ENCODE peak calls at places on chromosome 3, in seven cellular contexts. B is hepatocyte; U is fibroblast of pulmonary artery; Q is NCI-H1092; O is left ventricle myocardium inferior; F is AG08395; N is stimulated activated CD8-positive, alpha-beta memory T cell treated with anti-CD3 and anti-CD28 coated beads, Interleukin-15, amount 100 ng/mL, for 24 hours. L is an unnamed sample.
A peak's percentile ranks its signal among the peaks of the same experiment; 100 is the strongest.

GRCh38 chr3:12796171-12797123 is at the start of gene CAND2:
- DNase-seq in F (peak; percentile 34), O (peak; percentile 80), U (peak; percentile 35), N (no peak), Q (peak; percentile 23), B (peak; percentile 79), L (peak; percentile 43)

GRCh38 chr3:139561959-139562676 is 22.6 kb upstream of the RBP1 start:
- DNase-seq in Q (peak; percentile 39), O (no peak), N (no peak), F (peak; percentile 51), U (peak; percentile 52), B (peak; percentile 62), L (peak; percentile 37)

GRCh38 chr3:173799073-173799830 is 401.7 kb downstream of the NLGN1 start:
- DNase-seq in B (no peak), F (no peak), O (no peak), U (no peak), N (no peak), Q (no peak), L (no peak)

GRCh38 chr3:185508330-185508729 is 9.5 kb upstream of the TMEM41A start:
- DNase-seq in F (no peak), U (no peak), B (no peak), N (no peak), O (peak; percentile 16), Q (no peak), L (no peak)

GRCh38 chr3:142056656-142057330 is 92.6 kb downstream of the TFDP2 start:
- DNase-seq in F (no peak), Q (no peak), B (no peak), U (no peak), N (no peak), O (no peak), L (no peak)

GRCh38 chr3:196624907-196625306 is 14.6 kb upstream of the NRROS start:
- DNase-seq in N (no peak), U (no peak), Q (no peak), F (no peak), O (peak; percentile 56), B (no peak), L (no peak)

GRCh38 chr3:143135150-143135549 is 15.6 kb downstream of the CHST2 start:
- DNase-seq in N (no peak), F (peak; percentile 98), U (peak; percentile 96), O (no peak), Q (no peak), B (peak; percentile 26), L (no peak)

GRCh38 chr3:192727032-192727847 is at the start of gene FGF12:
- DNase-seq in N (no peak), F (no peak), Q (peak; percentile 76), B (peak; percentile 89), O (peak; percentile 88), U (peak; percentile 18), L (peak; percentile 52)

GRCh38 chr3:127102587-127102986 is 90.3 kb upstream of the PRR23E start:
- DNase-seq in F (no peak), O (no peak), Q (no peak), N (no peak), B (no peak), U (no peak), L (no peak)

GRCh38 chr3:38297947-38298711 is 16.0 kb downstream of the SLC22A14 start:
- DNase-seq in O (no peak), U (peak; percentile 24), B (no peak), N (no peak), Q (no peak), F (peak; percentile 24), L (no peak)

L was measured in RPMI8226.